ENCODE peak calls at places on chromosomes 7 and 10, in six cellular contexts. Z is GM23248, A is lung, E is colonic mucosa, P is OCI-LY7, K is sigmoid colon. M is an unnamed sample. For H3K36me3 and H3K4me1, the result is how much of the 10 kb centered on the place peaks cover.

GRCh38 chr10:132545659-132546367 is 8.2 kb downstream of the INPP5A start:
- DNase-seq in K (peak), E (no peak), Z (no peak), P (no peak), A (no peak), M (peak)

GRCh38 chr10:59808896-59809643 is 55.8 kb upstream of the MRLN start:
- DNase-seq in A (peak), E (peak), P (peak), K (peak), Z (peak), M (peak)

GRCh38 chr10:47368431-47369180 is 15.5 kb downstream of the ZNF488 start:
- DNase-seq in P (no peak), A (no peak), E (no peak), Z (no peak), K (no peak), M (no peak)

GRCh38 chr7:64628192-64628591 is 37.7 kb upstream of the ZNF107 start:
- DNase-seq in K (no peak), A (no peak), Z (peak), E (no peak), P (no peak), M (no peak)

GRCh38 chr10:129417882-129418281 is 49.2 kb upstream of the MGMT start:
- DNase-seq in Z (peak), A (no peak), E (peak), P (no peak), K (no peak), M (no peak)

GRCh38 chr10:44390585-44391072 is 5.7 kb upstream of the CXCL12 start:
- DNase-seq in Z (peak), E (no peak), K (peak), P (no peak), A (no peak), M (no peak)

GRCh38 chr10:56547163-56547562 is 186.1 kb upstream of the ZWINT start:
- DNase-seq in P (peak), Z (no peak), A (no peak), K (no peak), E (no peak), M (no peak)

GRCh38 chr10:88181902-88182671 is 318.7 kb downstream of the PTEN start:
- DNase-seq in P (no peak), E (no peak), K (no peak), Z (no peak), A (no peak), M (no peak)

GRCh38 chr10:29915116-29915785 is 144.1 kb downstream of the JCAD start:
- DNase-seq in A (no peak), P (no peak), K (no peak), Z (no peak), E (no peak), M (no peak)

GRCh38 chr10:79304479-79305087 is 42.7 kb upstream of the PPIF start:
- DNase-seq in Z (no peak), A (no peak), E (no peak), P (no peak), K (no peak), M (no peak)
- H3K36me3 ChIP-seq in Z (under half), A (half or more), E (under half), P (half or more), K (half or more), M (under half)

GRCh38 chr10:95096143-95096542 is 26.8 kb upstream of the CYP2C8 start:
- DNase-seq in E (peak), A (no peak), K (no peak), P (no peak), Z (no peak), M (peak)
- H3K4me1 ChIP-seq in E (under half), A (under half), K (under half), P (under half), Z (under half), M (under half)

GRCh38 chr7:100867040-100867795 is at the start of gene TRIP6:
- DNase-seq in A (peak), K (peak), Z (peak), P (no peak), E (peak), M (peak)

GRCh38 chr7:100865971-100866720 is 1.0 kb upstream of the TRIP6 start:
- DNase-seq in Z (peak), E (peak), P (no peak), K (peak), A (peak), M (peak)

GRCh38 chr7:100867796-100868485 is 754 bp downstream of the TRIP6 start:
- DNase-seq in K (no peak), P (no peak), E (no peak), A (no peak), Z (peak), M (peak)

GRCh38 chr7:100865372-100865911 is 1.7 kb upstream of the TRIP6 start:
- DNase-seq in E (no peak), A (no peak), K (no peak), Z (peak), P (no peak), M (no peak)

GRCh38 chr7:100866721-100867039 is 507 bp upstream of the TRIP6 start:
- DNase-seq in K (no peak), E (no peak), Z (no peak), A (no peak), P (no peak), M (no peak)
- H3K36me3 ChIP-seq in K (under half), E (under half), Z (under half), A (under half), P (under half), M (under half)

GRCh38 chr7:116873619-116874018 is 11.2 kb downstream of the CAPZA2 start:
- DNase-seq in E (no peak), Z (no peak), P (no peak), A (no peak), K (no peak), M (no peak)
- H3K4me1 ChIP-seq in E (under half), Z (under half), P (under half), A (half or more), K (half or more), M (under half)

GRCh38 chr7:256461-256940 is 33.5 kb upstream of the FOXL3 start:
- DNase-seq in P (no peak), K (no peak), A (no peak), E (no peak), Z (no peak), M (no peak)
- H3K36me3 ChIP-seq in P (under half), K (half or more), A (half or more), E (under half), Z (under half), M (under half)

DNA sequence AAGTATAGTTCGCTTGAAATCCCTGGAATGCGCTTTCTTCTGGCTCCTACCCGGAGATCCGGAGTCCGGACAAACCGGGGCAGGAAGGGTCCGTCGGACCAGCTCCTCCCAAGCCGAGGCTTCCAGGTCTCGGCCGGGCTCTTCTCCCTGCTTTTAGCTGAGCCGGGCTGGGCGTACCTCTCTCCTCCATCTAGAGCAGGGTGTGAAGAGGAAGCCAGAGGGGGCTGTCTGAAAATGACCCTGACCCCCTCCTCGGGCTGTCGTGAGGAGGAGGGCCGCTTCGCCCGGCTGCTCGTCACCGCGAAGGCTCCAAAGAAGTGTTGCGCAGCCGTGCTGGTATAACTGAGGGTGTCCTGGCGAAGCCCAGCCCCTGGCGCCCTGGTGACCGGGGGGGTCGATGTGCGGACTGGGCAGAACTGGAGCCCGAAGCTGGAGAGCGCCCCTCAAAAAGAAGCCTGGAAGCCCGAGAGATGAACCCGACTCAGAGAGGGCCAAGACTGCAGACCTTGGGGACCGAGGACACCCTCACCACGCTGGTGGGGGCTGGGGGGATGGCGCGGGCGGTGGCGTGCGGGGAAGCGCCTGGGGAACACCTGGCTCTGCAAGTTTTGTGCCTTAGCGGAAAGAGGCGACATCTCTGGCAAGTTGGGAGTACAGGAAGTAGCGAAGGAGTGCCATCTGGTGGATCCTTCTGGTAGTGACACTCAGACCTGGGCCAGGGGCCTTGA is 5.7 kb downstream of the KAZALD1 start:
- DNase-seq in Z (peak), P (peak), K (peak), E (peak), A (peak), M (peak)
- H3K4me1 ChIP-seq in Z (under half), P (half or more), K (under half), E (under half), A (under half), M (under half)

GRCh38 chr7:4782333-4783291 is 7.2 kb downstream of the AP5Z1 start:
- DNase-seq in A (no peak), P (no peak), E (no peak), K (no peak), Z (no peak), M (no peak)
- H3K36me3 ChIP-seq in A (half or more), P (under half), E (under half), K (half or more), Z (under half), M (under half)

GRCh38 chr10:114402233-114402632 is 2.1 kb downstream of the AFAP1L2 start:
- DNase-seq in A (no peak), P (no peak), K (no peak), E (no peak), Z (no peak), M (no peak)

GRCh38 chr10:114403545-114404161 is 649 bp downstream of the AFAP1L2 start:
- DNase-seq in P (no peak), E (peak), A (no peak), Z (peak), K (peak), M (no peak)

GRCh38 chr10:114401195-114401741 is 3.0 kb downstream of the AFAP1L2 start:
- DNase-seq in Z (peak), K (peak), A (peak), P (no peak), E (peak), M (peak)

GRCh38 chr10:114404171-114405010 is at the start of gene AFAP1L2:
- DNase-seq in Z (peak), E (peak), P (no peak), A (no peak), K (peak), M (peak)

DNA sequence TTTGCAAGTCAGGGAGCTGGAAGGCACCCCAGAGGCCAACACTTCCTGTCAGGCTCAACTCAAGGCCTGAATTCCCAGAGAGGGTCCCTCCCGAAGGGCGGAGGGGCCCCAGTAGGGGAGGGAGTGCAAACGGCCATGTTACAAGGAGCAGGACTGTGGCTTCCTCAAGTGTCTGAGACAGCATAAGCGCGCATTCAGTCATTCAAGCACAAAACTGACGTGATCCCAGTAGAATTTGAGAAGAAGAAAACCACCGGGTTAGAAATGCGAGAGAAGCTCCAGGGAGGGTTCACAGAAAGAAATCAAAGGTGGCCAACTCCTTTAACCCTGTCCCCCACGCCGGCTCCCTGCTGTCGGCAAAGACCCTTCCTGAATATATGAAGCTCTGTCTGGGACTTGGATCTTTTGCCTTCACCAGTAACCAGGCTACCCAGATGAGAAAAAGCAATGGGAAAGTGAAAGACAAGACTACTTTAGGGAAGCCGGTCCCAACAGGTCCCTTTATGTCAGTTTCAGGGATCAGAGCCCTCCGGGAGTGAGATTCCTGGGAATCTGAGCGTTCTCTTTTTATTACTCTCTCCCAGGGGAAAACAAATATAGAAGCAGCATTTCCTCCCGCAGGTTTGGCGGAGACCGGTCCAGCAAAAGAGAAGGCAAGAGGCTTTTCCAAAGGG is 1.3 kb downstream of the AFAP1L2 start:
- DNase-seq in E (no peak), A (no peak), K (peak), P (no peak), Z (no peak), M (no peak)
- H3K4me1 ChIP-seq in E (under half), A (under half), K (half or more), P (under half), Z (under half), M (under half)

GRCh38 chr7:96189129-96189815 is 132.6 kb downstream of the SLC25A13 start:
- DNase-seq in K (no peak), A (no peak), Z (no peak), P (no peak), E (peak), M (peak)
- H3K36me3 ChIP-seq in K (under half), A (under half), Z (under half), P (under half), E (under half), M (under half)